ENCODE peak calls at places on chromosomes 2 and 18, in six cellular contexts. One of them, this sample, is unnamed.
A peak's percentile ranks its signal among the peaks of the same experiment; 100 is the strongest.

GRCh38 chr2:216081487-216082387 is at the start of the genes PECR and TMEM169:
- DNase-seq in heart left ventricle: peak; percentile 90
- DNase-seq in neural progenitor cell: peak; percentile 93
- DNase-seq in colonic mucosa: peak; percentile 92
- DNase-seq in brain microvascular endothelial cell: peak; percentile 40
- DNase-seq in OCI-LY7: peak; percentile 58
- DNase-seq in this sample: peak; percentile 93

GRCh38 chr2:216775043-216775453 is 79.7 kb upstream of the IGFBP5 start:
- DNase-seq in heart left ventricle: peak; percentile 67
- DNase-seq in neural progenitor cell: no peak
- DNase-seq in colonic mucosa: no peak
- DNase-seq in brain microvascular endothelial cell: peak; percentile 93
- DNase-seq in OCI-LY7: no peak
- DNase-seq in this sample: no peak

GRCh38 chr18:78913830-78914585 is 65.6 kb upstream of the SALL3 start:
- DNase-seq in heart left ventricle: no peak
- DNase-seq in neural progenitor cell: no peak
- DNase-seq in colonic mucosa: no peak
- DNase-seq in brain microvascular endothelial cell: no peak
- DNase-seq in OCI-LY7: no peak
- DNase-seq in this sample: no peak

GRCh38 chr18:4358618-4359017 is 96.5 kb downstream of the DLGAP1 start:
- DNase-seq in heart left ventricle: no peak
- DNase-seq in neural progenitor cell: peak; percentile 44
- DNase-seq in colonic mucosa: no peak
- DNase-seq in brain microvascular endothelial cell: no peak
- DNase-seq in OCI-LY7: no peak
- DNase-seq in this sample: no peak

GRCh38 chr2:11969774-11970173 is 223.3 kb downstream of the LPIN1 start:
- DNase-seq in heart left ventricle: no peak
- DNase-seq in neural progenitor cell: no peak
- DNase-seq in colonic mucosa: no peak
- DNase-seq in brain microvascular endothelial cell: no peak
- DNase-seq in OCI-LY7: no peak
- DNase-seq in this sample: no peak

GRCh38 chr2:151791545-151791944 is 36.7 kb downstream of the ARL5A start:
- DNase-seq in heart left ventricle: no peak
- DNase-seq in neural progenitor cell: no peak
- DNase-seq in colonic mucosa: no peak
- DNase-seq in brain microvascular endothelial cell: no peak
- DNase-seq in OCI-LY7: no peak
- DNase-seq in this sample: no peak

GRCh38 chr18:44668280-44668975 is 12.3 kb upstream of the SETBP1 start:
- DNase-seq in heart left ventricle: no peak
- DNase-seq in neural progenitor cell: no peak
- DNase-seq in colonic mucosa: no peak
- DNase-seq in brain microvascular endothelial cell: no peak
- DNase-seq in OCI-LY7: no peak
- DNase-seq in this sample: no peak

GRCh38 chr2:70981866-70982810 is 3.7 kb downstream of the ANKRD53 start:
- DNase-seq in heart left ventricle: peak; percentile 49
- DNase-seq in neural progenitor cell: no peak
- DNase-seq in colonic mucosa: no peak
- DNase-seq in brain microvascular endothelial cell: no peak
- DNase-seq in OCI-LY7: no peak
- DNase-seq in this sample: peak; percentile 40

GRCh38 chr2:224518806-224519580 is 66.2 kb downstream of the CUL3 start:
- DNase-seq in heart left ventricle: no peak
- DNase-seq in neural progenitor cell: no peak
- DNase-seq in colonic mucosa: no peak
- DNase-seq in brain microvascular endothelial cell: peak; percentile 57
- DNase-seq in OCI-LY7: peak; percentile 25
- DNase-seq in this sample: no peak

GRCh38 chr2:235850289-235850688 is 317.9 kb downstream of the GBX2 start:
- DNase-seq in heart left ventricle: no peak
- DNase-seq in neural progenitor cell: no peak
- DNase-seq in colonic mucosa: no peak
- DNase-seq in brain microvascular endothelial cell: no peak
- DNase-seq in OCI-LY7: no peak
- DNase-seq in this sample: no peak

GRCh38 chr2:191376981-191377629 is 131.9 kb downstream of the MYO1B start:
- DNase-seq in heart left ventricle: no peak
- DNase-seq in neural progenitor cell: no peak
- DNase-seq in colonic mucosa: peak; percentile 84
- DNase-seq in brain microvascular endothelial cell: peak; percentile 94
- DNase-seq in OCI-LY7: no peak
- DNase-seq in this sample: peak; percentile 83

GRCh38 chr2:123696799-123697410 is 328.2 kb upstream of the CNTNAP5 start:
- DNase-seq in heart left ventricle: no peak
- DNase-seq in neural progenitor cell: no peak
- DNase-seq in colonic mucosa: no peak
- DNase-seq in brain microvascular endothelial cell: no peak
- DNase-seq in OCI-LY7: no peak
- DNase-seq in this sample: no peak

GRCh38 chr2:74511104-74511989 is 2.9 kb upstream of the TLX2 start:
- DNase-seq in heart left ventricle: no peak
- DNase-seq in neural progenitor cell: no peak
- DNase-seq in colonic mucosa: no peak
- DNase-seq in brain microvascular endothelial cell: no peak
- DNase-seq in OCI-LY7: no peak
- DNase-seq in this sample: no peak

GRCh38 chr18:52160652-52161051 is 179.3 kb upstream of the DCC start:
- DNase-seq in heart left ventricle: no peak
- DNase-seq in neural progenitor cell: no peak
- DNase-seq in colonic mucosa: no peak
- DNase-seq in brain microvascular endothelial cell: no peak
- DNase-seq in OCI-LY7: no peak
- DNase-seq in this sample: no peak

GRCh38 chr18:42183746-42184145 is 228.7 kb downstream of the PIK3C3 start:
- DNase-seq in heart left ventricle: no peak
- DNase-seq in neural progenitor cell: no peak
- DNase-seq in colonic mucosa: no peak
- DNase-seq in brain microvascular endothelial cell: peak; percentile 62
- DNase-seq in OCI-LY7: no peak
- DNase-seq in this sample: no peak

GRCh38 chr2:145043399-145043834 is 523.5 kb upstream of the ZEB2 start:
- DNase-seq in heart left ventricle: no peak
- DNase-seq in neural progenitor cell: peak; percentile 19
- DNase-seq in colonic mucosa: no peak
- DNase-seq in brain microvascular endothelial cell: no peak
- DNase-seq in OCI-LY7: peak; percentile 2
- DNase-seq in this sample: no peak

GRCh38 chr18:9851511-9851910 is 34.3 kb upstream of the TXNDC2 start:
- DNase-seq in heart left ventricle: no peak
- DNase-seq in neural progenitor cell: no peak
- DNase-seq in colonic mucosa: no peak
- DNase-seq in brain microvascular endothelial cell: no peak
- DNase-seq in OCI-LY7: no peak
- DNase-seq in this sample: no peak

GRCh38 chr2:48120759-48121242 is 214.5 kb upstream of the FBXO11 start:
- DNase-seq in heart left ventricle: no peak
- DNase-seq in neural progenitor cell: no peak
- DNase-seq in colonic mucosa: no peak
- DNase-seq in brain microvascular endothelial cell: no peak
- DNase-seq in OCI-LY7: no peak
- DNase-seq in this sample: no peak

GRCh38 chr2:200944467-200945394 is 18.7 kb downstream of the ORC2 start:
- DNase-seq in heart left ventricle: no peak
- DNase-seq in neural progenitor cell: no peak
- DNase-seq in colonic mucosa: peak; percentile 55
- DNase-seq in brain microvascular endothelial cell: peak; percentile 95
- DNase-seq in OCI-LY7: no peak
- DNase-seq in this sample: peak; percentile 55

GRCh38 chr2:164905307-164905706 is 50.0 kb downstream of the SLC38A11 start:
- DNase-seq in heart left ventricle: no peak
- DNase-seq in neural progenitor cell: no peak
- DNase-seq in colonic mucosa: no peak
- DNase-seq in brain microvascular endothelial cell: no peak
- DNase-seq in OCI-LY7: no peak
- DNase-seq in this sample: no peak

GRCh38 chr2:223055140-223055539 is 3.1 kb downstream of the KCNE4 start:
- DNase-seq in heart left ventricle: no peak
- DNase-seq in neural progenitor cell: no peak
- DNase-seq in colonic mucosa: no peak
- DNase-seq in brain microvascular endothelial cell: peak; percentile 43
- DNase-seq in OCI-LY7: no peak
- DNase-seq in this sample: no peak

GRCh38 chr2:150211164-150211631 is 276.3 kb downstream of the RND3 start:
- DNase-seq in heart left ventricle: no peak
- DNase-seq in neural progenitor cell: no peak
- DNase-seq in colonic mucosa: no peak
- DNase-seq in brain microvascular endothelial cell: peak; percentile 29
- DNase-seq in OCI-LY7: no peak
- DNase-seq in this sample: no peak

GRCh38 chr18:67574749-67575148 is 58.2 kb upstream of the DSEL start:
- DNase-seq in heart left ventricle: no peak
- DNase-seq in neural progenitor cell: no peak
- DNase-seq in colonic mucosa: no peak
- DNase-seq in brain microvascular endothelial cell: no peak
- DNase-seq in OCI-LY7: no peak
- DNase-seq in this sample: no peak

GRCh38 chr2:188984126-188984525 is 10.0 kb downstream of the COL3A1 start:
- DNase-seq in heart left ventricle: no peak
- DNase-seq in neural progenitor cell: no peak
- DNase-seq in colonic mucosa: no peak
- DNase-seq in brain microvascular endothelial cell: no peak
- DNase-seq in OCI-LY7: no peak
- DNase-seq in this sample: no peak

GRCh38 chr2:231359948-231360347 is 35.6 kb upstream of the B3GNT7 start:
- DNase-seq in heart left ventricle: no peak
- DNase-seq in neural progenitor cell: no peak
- DNase-seq in colonic mucosa: no peak
- DNase-seq in brain microvascular endothelial cell: no peak
- DNase-seq in OCI-LY7: no peak
- DNase-seq in this sample: no peak

GRCh38 chr18:67951166-67951565 is 434.6 kb upstream of the DSEL start:
- DNase-seq in heart left ventricle: no peak
- DNase-seq in neural progenitor cell: no peak
- DNase-seq in colonic mucosa: no peak
- DNase-seq in brain microvascular endothelial cell: no peak
- DNase-seq in OCI-LY7: no peak
- DNase-seq in this sample: no peak

GRCh38 chr2:148906136-148906535 is 31.1 kb downstream of the KIF5C start:
- DNase-seq in heart left ventricle: no peak
- DNase-seq in neural progenitor cell: no peak
- DNase-seq in colonic mucosa: no peak
- DNase-seq in brain microvascular endothelial cell: no peak
- DNase-seq in OCI-LY7: no peak
- DNase-seq in this sample: no peak

GRCh38 chr2:1673160-1673944 is 71.0 kb downstream of the PXDN start:
- DNase-seq in heart left ventricle: no peak
- DNase-seq in neural progenitor cell: no peak
- DNase-seq in colonic mucosa: no peak
- DNase-seq in brain microvascular endothelial cell: no peak
- DNase-seq in OCI-LY7: no peak
- DNase-seq in this sample: no peak

GRCh38 chr2:160411167-160411566 is 82.4 kb downstream of the RBMS1 start:
- DNase-seq in heart left ventricle: no peak
- DNase-seq in neural progenitor cell: no peak
- DNase-seq in colonic mucosa: no peak
- DNase-seq in brain microvascular endothelial cell: no peak
- DNase-seq in OCI-LY7: peak; percentile 33
- DNase-seq in this sample: peak; percentile 57

GRCh38 chr2:167188596-167188967 is 300.3 kb downstream of the XIRP2 start:
- DNase-seq in heart left ventricle: no peak
- DNase-seq in neural progenitor cell: no peak
- DNase-seq in colonic mucosa: no peak
- DNase-seq in brain microvascular endothelial cell: no peak
- DNase-seq in OCI-LY7: no peak
- DNase-seq in this sample: no peak

GRCh38 chr2:2862386-2862785 is 515.2 kb downstream of the EIPR1 start:
- DNase-seq in heart left ventricle: no peak
- DNase-seq in neural progenitor cell: no peak
- DNase-seq in colonic mucosa: no peak
- DNase-seq in brain microvascular endothelial cell: no peak
- DNase-seq in OCI-LY7: no peak
- DNase-seq in this sample: no peak

GRCh38 chr2:84959045-84959493 is 11.9 kb upstream of the KCMF1 start:
- DNase-seq in heart left ventricle: no peak
- DNase-seq in neural progenitor cell: no peak
- DNase-seq in colonic mucosa: no peak
- DNase-seq in brain microvascular endothelial cell: peak; percentile 67
- DNase-seq in OCI-LY7: no peak
- DNase-seq in this sample: no peak
- H3K27ac ChIP-seq in heart left ventricle: no peak overlapping the region
- H3K27ac ChIP-seq in neural progenitor cell: peak overlapping the region; percentile 100
- H3K27ac ChIP-seq in colonic mucosa: peak overlapping the region; percentile 65
- H3K27ac ChIP-seq in brain microvascular endothelial cell: peak overlapping the region; percentile 66
- H3K27ac ChIP-seq in OCI-LY7: no peak overlapping the region
- H3K27ac ChIP-seq in this sample: peak overlapping the region; percentile 84

GRCh38 chr2:157307021-157307420 is 18.6 kb downstream of the ERMN start:
- DNase-seq in heart left ventricle: no peak
- DNase-seq in neural progenitor cell: no peak
- DNase-seq in colonic mucosa: no peak
- DNase-seq in brain microvascular endothelial cell: no peak
- DNase-seq in OCI-LY7: peak; percentile 6
- DNase-seq in this sample: no peak
- TF ChIP-seq CTCF in heart left ventricle: no peak
- TF ChIP-seq CTCF in neural progenitor cell: peak; percentile 30
- TF ChIP-seq CTCF in colonic mucosa: no peak
- TF ChIP-seq CTCF in brain microvascular endothelial cell: peak; percentile 39
- TF ChIP-seq CTCF in OCI-LY7: peak; percentile 55
- TF ChIP-seq CTCF in this sample: no peak

DNA sequence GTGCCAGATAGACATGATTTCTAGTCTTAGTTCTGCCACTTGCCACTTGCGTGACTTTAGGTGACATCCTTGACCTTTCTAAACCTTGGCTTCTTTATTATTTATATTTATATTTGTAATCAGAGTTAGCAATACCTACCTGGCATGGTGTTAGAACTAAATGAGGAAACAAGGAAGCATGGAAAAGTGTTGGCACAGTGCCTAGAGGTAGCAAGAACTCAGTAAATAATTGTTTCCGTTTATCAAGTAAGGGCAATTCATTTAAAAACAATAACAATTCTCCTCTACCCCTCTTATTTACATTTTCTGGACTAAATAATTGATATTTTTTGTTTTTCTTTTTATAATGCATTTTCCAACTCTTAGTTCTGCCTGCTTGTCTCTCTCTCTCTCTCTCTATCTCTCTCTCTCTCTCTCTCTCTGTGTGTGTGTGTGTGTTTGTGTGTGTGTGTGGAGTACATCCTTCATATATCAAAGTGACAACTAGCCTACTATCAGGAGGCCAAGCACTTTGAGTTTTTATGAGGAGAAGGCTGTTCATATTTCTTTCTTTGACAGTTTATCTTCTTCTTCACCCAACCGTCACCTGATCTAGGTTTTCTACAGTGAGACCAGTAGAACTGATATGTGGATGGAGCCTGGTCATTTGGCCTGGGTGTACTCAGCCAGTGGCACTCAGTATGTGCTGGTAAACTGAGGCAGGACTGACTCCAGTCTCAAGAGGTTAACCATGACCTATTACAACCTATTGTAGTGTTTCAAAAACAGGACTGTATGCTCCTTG is 134.5 kb downstream of the LRRTM1 start:
- DNase-seq in heart left ventricle: no peak
- DNase-seq in neural progenitor cell: no peak
- DNase-seq in colonic mucosa: no peak
- DNase-seq in brain microvascular endothelial cell: no peak
- DNase-seq in OCI-LY7: no peak
- DNase-seq in this sample: no peak
- H3K27ac ChIP-seq in heart left ventricle: no peak overlapping the region
- H3K27ac ChIP-seq in neural progenitor cell: no peak overlapping the region
- H3K27ac ChIP-seq in colonic mucosa: no peak overlapping the region
- H3K27ac ChIP-seq in brain microvascular endothelial cell: no peak overlapping the region
- H3K27ac ChIP-seq in OCI-LY7: no peak overlapping the region
- H3K27ac ChIP-seq in this sample: no peak overlapping the region

GRCh38 chr2:120883607-120884405 is 148.1 kb downstream of the GLI2 start:
- DNase-seq in heart left ventricle: no peak
- DNase-seq in neural progenitor cell: peak; percentile 37
- DNase-seq in colonic mucosa: no peak
- DNase-seq in brain microvascular endothelial cell: no peak
- DNase-seq in OCI-LY7: no peak
- DNase-seq in this sample: no peak
- TF ChIP-seq CTCF in heart left ventricle: no peak
- TF ChIP-seq CTCF in neural progenitor cell: peak; percentile 38
- TF ChIP-seq CTCF in colonic mucosa: no peak
- TF ChIP-seq CTCF in brain microvascular endothelial cell: peak; percentile 27
- TF ChIP-seq CTCF in OCI-LY7: no peak
- TF ChIP-seq CTCF in this sample: no peak